ENCODE peak calls at places on chromosomes 4 and X, in seven cellular contexts. K, F, M, P, D, Q and B are unnamed samples. For H3K4me1, the result is how much of the 10 kb centered on the place peaks cover.

GRCh38 chr4:54085284-54085683 is 14.7 kb upstream of the GSX2 start:
- DNase-seq in K (peak), F (peak), M (peak), P (no peak), D (no peak), Q (peak), B (no peak)

GRCh38 chr4:155773196-155773800 is 14.5 kb downstream of the GUCY1B1 start:
- DNase-seq in K (peak), F (no peak), M (no peak), P (no peak), D (no peak), Q (no peak), B (no peak)

GRCh38 chrX:36434521-36434920 is 515.0 kb downstream of the CFAP47 start:
- DNase-seq in K (peak), F (no peak), M (no peak), P (no peak), D (no peak), Q (peak), B (no peak)

GRCh38 chrX:153766098-153766817 is 2.2 kb downstream of the PLXNB3 start:
- DNase-seq in K (peak), F (peak), M (no peak), P (no peak), D (peak), Q (peak), B (no peak)

GRCh38 chrX:28847423-28847822 is 260.2 kb downstream of the IL1RAPL1 start:
- DNase-seq in K (peak), F (peak), M (no peak), P (no peak), D (no peak), Q (peak), B (no peak)

GRCh38 chr4:172042714-172043114 is 229.5 kb downstream of the GALNTL6 start:
- DNase-seq in K (no peak), F (no peak), M (no peak), P (no peak), D (no peak), Q (peak), B (no peak)

GRCh38 chr4:3524349-3524748 is 7.9 kb downstream of the LRPAP1 start:
- DNase-seq in K (no peak), F (peak), M (no peak), P (no peak), D (no peak), Q (no peak), B (no peak)

GRCh38 chr4:8370835-8371234 is 69.7 kb downstream of the ACOX3 start:
- DNase-seq in K (no peak), F (peak), M (no peak), P (no peak), D (no peak), Q (no peak), B (no peak)

GRCh38 chr4:189374176-189374575 is 566.5 kb upstream of the FRG1 start:
- DNase-seq in K (no peak), F (no peak), M (no peak), P (no peak), D (no peak), Q (no peak), B (no peak)

GRCh38 chr4:171676555-171677215 is 136.5 kb upstream of the GALNTL6 start:
- DNase-seq in K (no peak), F (no peak), M (no peak), P (no peak), D (peak), Q (no peak), B (no peak)

GRCh38 chrX:114841051-114841450 is 176.4 kb downstream of the IL13RA2 start:
- DNase-seq in K (no peak), F (no peak), M (no peak), P (no peak), D (no peak), Q (peak), B (no peak)

GRCh38 chr4:40848251-40848650 is 98.5 kb downstream of the NSUN7 start:
- DNase-seq in K (no peak), F (no peak), M (no peak), P (no peak), D (no peak), Q (no peak), B (no peak)

GRCh38 chr4:142452132-142452855 is 393.8 kb downstream of the INPP4B start:
- DNase-seq in K (no peak), F (no peak), M (no peak), P (no peak), D (no peak), Q (peak), B (no peak)

GRCh38 chr4:8687083-8687482 is 94.5 kb downstream of the CPZ start:
- DNase-seq in K (no peak), F (no peak), M (no peak), P (no peak), D (no peak), Q (no peak), B (no peak)

GRCh38 chrX:123927845-123928244 is 33.7 kb upstream of the STAG2 start:
- DNase-seq in K (no peak), F (no peak), M (no peak), P (no peak), D (no peak), Q (no peak), B (no peak)

GRCh38 chr4:109730294-109731051 is 603 bp upstream of the PLA2G12A start:
- DNase-seq in K (peak), F (peak), M (peak), P (peak), D (no peak), Q (peak), B (peak)

GRCh38 chr4:6749340-6750171 is 33.0 kb upstream of the KIAA0232 start:
- DNase-seq in K (peak), F (peak), M (peak), P (peak), D (no peak), Q (peak), B (peak)

GRCh38 chr4:138910201-138910913 is 105.2 kb upstream of the NOCT start:
- DNase-seq in K (peak), F (no peak), M (no peak), P (no peak), D (no peak), Q (peak), B (no peak)

GRCh38 chr4:58063761-58064160 is 953.6 kb upstream of the IGFBP7 start:
- DNase-seq in K (no peak), F (no peak), M (no peak), P (no peak), D (no peak), Q (no peak), B (no peak)
- H3K27ac ChIP-seq in K (no peak), F (no peak), M (no peak), P (no peak), D (no peak), Q (no peak), B (no peak)

GRCh38 chr4:15651682-15652081 is 3.5 kb downstream of the FBXL5 start:
- DNase-seq in K (peak), F (no peak), M (no peak), P (no peak), D (no peak), Q (no peak), B (no peak)
- H3K4me1 ChIP-seq in K (under half), F (half or more), M (under half), P (under half), D (half or more), Q (under half), B (half or more)

GRCh38 chr4:175674219-175674618 is 137.8 kb downstream of the GPM6A start:
- DNase-seq in K (no peak), F (no peak), M (no peak), P (no peak), D (no peak), Q (no peak), B (no peak)

DNA sequence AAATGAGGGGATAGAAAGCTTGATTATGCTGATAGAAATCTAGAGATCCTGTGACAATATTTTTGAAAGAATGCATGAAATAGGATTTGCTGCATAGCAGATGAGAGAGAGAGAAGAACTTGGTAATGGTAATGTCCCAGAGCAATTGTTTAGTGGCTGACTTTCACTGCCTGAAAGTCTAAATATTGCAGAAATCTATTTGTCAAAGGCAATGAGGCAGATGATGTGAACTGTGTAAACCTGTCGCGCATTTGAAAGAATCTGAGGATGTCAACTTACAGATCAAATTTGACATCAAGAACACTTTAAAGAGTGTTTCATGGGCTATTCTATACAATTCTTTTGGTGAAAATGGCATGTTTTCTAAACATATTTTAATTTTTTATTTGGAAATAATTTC is 133.6 kb downstream of the GPM6A start:
- DNase-seq in K (no peak), F (no peak), M (no peak), P (no peak), D (no peak), Q (no peak), B (no peak)
- TF ChIP-seq CTCF in K (no peak), F (no peak), M (no peak), P (no peak), D (no peak), Q (no peak), B (no peak)

DNA sequence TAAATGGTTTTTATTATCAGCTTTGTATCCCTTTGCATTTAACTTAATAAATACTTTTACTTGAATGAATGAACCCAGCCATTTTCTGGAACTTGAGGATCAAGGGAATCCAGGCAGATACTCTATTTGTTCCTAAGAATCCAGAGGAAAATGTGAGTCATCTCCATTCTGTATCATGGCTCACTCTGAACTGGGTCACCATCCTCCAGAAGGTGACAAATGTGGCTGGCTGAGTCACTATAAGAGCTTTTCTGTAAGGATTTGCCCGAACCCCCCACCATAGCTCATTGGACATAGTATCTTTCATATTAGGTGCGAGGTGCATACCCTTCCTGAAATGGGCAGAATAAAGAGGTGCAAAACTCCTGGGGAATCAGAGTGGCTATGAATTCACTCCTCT is 25.8 kb downstream of the RTL9 start:
- DNase-seq in K (no peak), F (no peak), M (no peak), P (no peak), D (no peak), Q (peak), B (no peak)
- H3K27ac ChIP-seq in K (no peak), F (no peak), M (no peak), P (no peak), D (no peak), Q (no peak), B (no peak)

GRCh38 chr4:184344899-184345572 is 127.4 kb upstream of the ENPP6 start:
- DNase-seq in K (no peak), F (peak), M (no peak), P (no peak), D (no peak), Q (no peak), B (no peak)
- H3K4me1 ChIP-seq in K (under half), F (half or more), M (under half), P (under half), D (half or more), Q (under half), B (half or more)

GRCh38 chr4:15149842-15150592 is 147.7 kb downstream of the CPEB2 start:
- DNase-seq in K (peak), F (peak), M (peak), P (peak), D (peak), Q (peak), B (peak)
- TF ChIP-seq CTCF in K (no peak), F (peak), M (no peak), P (peak), D (no peak), Q (no peak), B (no peak)

GRCh38 chr4:85722806-85723205 is 247.9 kb downstream of the ARHGAP24 start:
- DNase-seq in K (no peak), F (no peak), M (no peak), P (no peak), D (no peak), Q (no peak), B (no peak)

GRCh38 chr4:85724801-85725548 is 250.0 kb downstream of the ARHGAP24 start:
- DNase-seq in K (peak), F (no peak), M (no peak), P (no peak), D (peak), Q (no peak), B (no peak)

GRCh38 chr4:85728471-85728870 is 253.5 kb downstream of the ARHGAP24 start:
- DNase-seq in K (no peak), F (no peak), M (no peak), P (no peak), D (no peak), Q (no peak), B (no peak)

GRCh38 chr4:85725727-85726170 is 250.8 kb downstream of the ARHGAP24 start:
- DNase-seq in K (peak), F (peak), M (no peak), P (no peak), D (peak), Q (no peak), B (no peak)

DNA sequence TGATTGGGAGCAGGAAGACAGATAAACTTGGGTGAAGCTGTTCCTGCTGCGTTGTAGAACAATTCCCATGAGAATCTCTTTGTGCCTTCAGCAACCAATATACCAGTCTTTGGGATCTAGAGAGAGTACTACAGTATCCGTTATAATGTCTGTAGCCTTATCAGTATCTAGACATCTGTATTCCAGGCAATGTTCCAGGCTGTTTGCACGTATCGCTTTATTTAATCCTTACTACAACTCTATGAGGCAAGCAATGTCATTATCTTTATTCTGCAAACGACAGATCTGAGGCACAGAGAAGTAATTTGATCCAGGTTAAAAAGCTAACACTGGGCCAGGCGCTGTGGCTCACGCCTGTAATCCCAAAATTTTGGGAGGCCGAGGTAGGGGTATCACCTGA is 251.6 kb downstream of the ARHGAP24 start:
- DNase-seq in K (no peak), F (no peak), M (no peak), P (no peak), D (no peak), Q (no peak), B (no peak)
- H3K27ac ChIP-seq in K (no peak), F (peak), M (no peak), P (no peak), D (peak), Q (no peak), B (peak)

GRCh38 chr4:2084316-2084715 is 25.2 kb downstream of the NAT8L start:
- DNase-seq in K (no peak), F (no peak), M (no peak), P (no peak), D (no peak), Q (no peak), B (peak)
- H3K4me1 ChIP-seq in K (under half), F (under half), M (under half), P (under half), D (under half), Q (under half), B (under half)